ENCODE peak calls at places on chromosomes 4 and X, in seven cellular contexts. One of them, this sample, is unnamed.

GRCh38 chr4:30610361-30610760 is 109.8 kb upstream of the PCDH7 start:
- DNase-seq in left ventricle myocardium inferior: no peak
- DNase-seq in SJCRH30: no peak
- DNase-seq in neural progenitor cell: no peak
- DNase-seq in H9: no peak
- DNase-seq in CD8-positive, alpha-beta T cell: no peak
- DNase-seq in ovary: no peak
- DNase-seq in this sample: peak; percentile 37

GRCh38 chrX:134782796-134783195 is 124.5 kb upstream of the PLAC1 start:
- DNase-seq in left ventricle myocardium inferior: no peak
- DNase-seq in SJCRH30: peak; percentile 56
- DNase-seq in neural progenitor cell: peak; percentile 19
- DNase-seq in H9: no peak
- DNase-seq in CD8-positive, alpha-beta T cell: no peak
- DNase-seq in ovary: no peak
- DNase-seq in this sample: peak; percentile 26

GRCh38 chr4:37666625-37667071 is 19.5 kb downstream of the RELL1 start:
- DNase-seq in left ventricle myocardium inferior: no peak
- DNase-seq in SJCRH30: peak; percentile 35
- DNase-seq in neural progenitor cell: no peak
- DNase-seq in H9: no peak
- DNase-seq in CD8-positive, alpha-beta T cell: no peak
- DNase-seq in ovary: no peak
- DNase-seq in this sample: peak; percentile 84

GRCh38 chr4:186781032-186781917 is 57.6 kb upstream of the FAT1 start:
- DNase-seq in left ventricle myocardium inferior: no peak
- DNase-seq in SJCRH30: peak; percentile 55
- DNase-seq in neural progenitor cell: no peak
- DNase-seq in H9: no peak
- DNase-seq in CD8-positive, alpha-beta T cell: no peak
- DNase-seq in ovary: no peak
- DNase-seq in this sample: peak; percentile 95

GRCh38 chr4:6566582-6567190 is 8.3 kb upstream of the MAN2B2 start:
- DNase-seq in left ventricle myocardium inferior: no peak
- DNase-seq in SJCRH30: no peak
- DNase-seq in neural progenitor cell: no peak
- DNase-seq in H9: no peak
- DNase-seq in CD8-positive, alpha-beta T cell: no peak
- DNase-seq in ovary: no peak
- DNase-seq in this sample: no peak

GRCh38 chr4:8381814-8382581 is 58.5 kb downstream of the ACOX3 start:
- DNase-seq in left ventricle myocardium inferior: peak; percentile 14
- DNase-seq in SJCRH30: no peak
- DNase-seq in neural progenitor cell: no peak
- DNase-seq in H9: no peak
- DNase-seq in CD8-positive, alpha-beta T cell: no peak
- DNase-seq in ovary: peak; percentile 37
- DNase-seq in this sample: no peak

GRCh38 chrX:40174594-40175415 is 77.0 kb upstream of the BCOR start:
- DNase-seq in left ventricle myocardium inferior: no peak
- DNase-seq in SJCRH30: peak; percentile 66
- DNase-seq in neural progenitor cell: peak; percentile 78
- DNase-seq in H9: peak; percentile 75
- DNase-seq in CD8-positive, alpha-beta T cell: no peak
- DNase-seq in ovary: peak; percentile 74
- DNase-seq in this sample: no peak

GRCh38 chr4:3868841-3869572 is 102.8 kb downstream of the ADRA2C start:
- DNase-seq in left ventricle myocardium inferior: no peak
- DNase-seq in SJCRH30: no peak
- DNase-seq in neural progenitor cell: no peak
- DNase-seq in H9: peak; percentile 22
- DNase-seq in CD8-positive, alpha-beta T cell: no peak
- DNase-seq in ovary: peak; percentile 7
- DNase-seq in this sample: no peak

GRCh38 chr4:52377563-52377962 is 281.5 kb downstream of the USP46 start:
- DNase-seq in left ventricle myocardium inferior: no peak
- DNase-seq in SJCRH30: no peak
- DNase-seq in neural progenitor cell: peak; percentile 62
- DNase-seq in H9: peak; percentile 52
- DNase-seq in CD8-positive, alpha-beta T cell: no peak
- DNase-seq in ovary: no peak
- DNase-seq in this sample: no peak

GRCh38 chrX:47218920-47219815 is 687 bp downstream of the CDK16 start:
- DNase-seq in left ventricle myocardium inferior: peak; percentile 38
- DNase-seq in SJCRH30: peak; percentile 45
- DNase-seq in neural progenitor cell: peak; percentile 72
- DNase-seq in H9: peak; percentile 55
- DNase-seq in CD8-positive, alpha-beta T cell: peak; percentile 64
- DNase-seq in ovary: peak; percentile 80
- DNase-seq in this sample: no peak

DNA sequence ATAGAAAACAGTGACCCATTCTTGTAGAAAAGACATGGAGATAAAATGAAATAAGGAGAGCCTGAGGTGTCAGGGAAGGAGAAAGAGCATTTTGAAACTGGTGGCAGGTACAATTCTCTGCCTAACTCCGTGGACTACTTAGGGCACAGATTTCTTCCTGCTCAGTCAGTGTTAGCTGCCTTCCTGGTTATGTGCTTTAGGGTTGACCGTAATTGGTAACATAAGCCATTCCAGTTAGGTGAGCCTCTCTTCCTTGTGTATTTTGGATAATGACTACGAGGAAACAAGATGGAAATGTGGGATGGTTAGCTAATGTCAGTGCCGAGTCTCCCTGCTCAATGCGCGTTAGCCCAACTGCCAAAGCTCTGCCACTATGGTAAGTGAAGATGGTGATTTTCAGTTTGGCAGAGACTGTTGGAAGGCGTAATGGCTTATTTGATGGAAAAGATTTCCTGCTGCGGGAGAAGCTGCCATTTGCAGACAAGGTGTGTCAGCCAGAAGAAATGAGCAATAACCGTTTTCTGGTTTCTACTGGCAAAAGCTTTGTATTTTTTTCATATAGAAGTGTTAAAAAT is 174.1 kb downstream of the CBR4 start:
- DNase-seq in left ventricle myocardium inferior: no peak
- DNase-seq in SJCRH30: no peak
- DNase-seq in neural progenitor cell: no peak
- DNase-seq in H9: no peak
- DNase-seq in CD8-positive, alpha-beta T cell: no peak
- DNase-seq in ovary: no peak
- DNase-seq in this sample: no peak
- H3K4me1 ChIP-seq in left ventricle myocardium inferior: peaks cover 100% of the 10 kb centered on the region
- H3K4me1 ChIP-seq in SJCRH30: peaks cover under 1% of the 10 kb centered on the region
- H3K4me1 ChIP-seq in neural progenitor cell: peaks cover 27% of the 10 kb centered on the region
- H3K4me1 ChIP-seq in H9: peaks cover 3% of the 10 kb centered on the region
- H3K4me1 ChIP-seq in CD8-positive, alpha-beta T cell: peaks cover 11% of the 10 kb centered on the region
- H3K4me1 ChIP-seq in ovary: peaks cover 24% of the 10 kb centered on the region
- H3K4me1 ChIP-seq in this sample: peaks cover 28% of the 10 kb centered on the region

DNA sequence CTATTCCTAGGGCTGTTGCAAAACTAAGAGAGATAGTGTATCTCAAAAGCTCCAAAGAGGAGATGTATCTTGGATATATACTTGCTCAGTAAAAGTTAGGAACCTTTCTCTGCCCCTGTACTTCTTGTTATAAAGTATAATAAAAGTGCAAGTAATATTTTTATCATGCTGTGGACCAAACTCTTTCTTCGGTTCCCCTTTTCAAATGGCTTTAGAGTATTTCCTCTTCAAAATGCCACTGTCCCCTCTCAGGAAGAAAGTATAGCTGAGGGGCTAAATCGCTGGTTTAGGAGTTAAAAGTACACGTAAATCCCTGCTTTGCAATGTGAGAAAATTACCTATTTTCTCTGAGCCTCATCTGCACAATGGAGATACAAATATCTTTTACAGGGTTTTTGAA is 169.1 kb upstream of the FTHL17 start:
- DNase-seq in left ventricle myocardium inferior: no peak
- DNase-seq in SJCRH30: no peak
- DNase-seq in neural progenitor cell: no peak
- DNase-seq in H9: no peak
- DNase-seq in CD8-positive, alpha-beta T cell: no peak
- DNase-seq in ovary: no peak
- DNase-seq in this sample: no peak
- H3K4me1 ChIP-seq in left ventricle myocardium inferior: peaks cover 7% of the 10 kb centered on the region
- H3K4me1 ChIP-seq in SJCRH30: no peaks in the 10 kb centered on the region
- H3K4me1 ChIP-seq in neural progenitor cell: peaks cover 7% of the 10 kb centered on the region
- H3K4me1 ChIP-seq in H9: peaks cover 8% of the 10 kb centered on the region
- H3K4me1 ChIP-seq in CD8-positive, alpha-beta T cell: no peaks in the 10 kb centered on the region
- H3K4me1 ChIP-seq in ovary: no peaks in the 10 kb centered on the region
- H3K4me1 ChIP-seq in this sample: no peaks in the 10 kb centered on the region

DNA sequence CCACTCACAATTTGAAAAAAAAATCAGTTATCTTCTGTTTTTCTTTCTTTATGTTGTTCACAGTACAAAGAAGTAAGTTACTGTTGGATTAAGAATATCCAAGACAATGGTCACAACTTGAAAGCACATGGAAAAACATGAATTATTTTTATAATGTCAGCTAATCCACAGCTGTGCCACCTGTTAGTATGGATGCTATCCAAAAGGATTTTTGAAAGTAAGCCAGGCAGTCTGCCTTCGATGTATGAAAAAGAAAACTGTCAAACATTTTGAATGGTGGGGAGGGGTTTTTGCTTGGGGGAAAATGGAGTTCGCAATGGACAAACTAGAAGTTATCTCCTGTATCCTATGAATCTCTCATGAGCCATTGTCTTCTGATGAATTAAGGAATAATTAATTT is 6.2 kb downstream of the GPM6A start:
- DNase-seq in left ventricle myocardium inferior: no peak
- DNase-seq in SJCRH30: no peak
- DNase-seq in neural progenitor cell: no peak
- DNase-seq in H9: no peak
- DNase-seq in CD8-positive, alpha-beta T cell: no peak
- DNase-seq in ovary: no peak
- DNase-seq in this sample: no peak
- H3K4me1 ChIP-seq in left ventricle myocardium inferior: no peaks in the 10 kb centered on the region
- H3K4me1 ChIP-seq in SJCRH30: no peaks in the 10 kb centered on the region
- H3K4me1 ChIP-seq in neural progenitor cell: no peaks in the 10 kb centered on the region
- H3K4me1 ChIP-seq in H9: no peaks in the 10 kb centered on the region
- H3K4me1 ChIP-seq in CD8-positive, alpha-beta T cell: no peaks in the 10 kb centered on the region
- H3K4me1 ChIP-seq in ovary: no peaks in the 10 kb centered on the region
- H3K4me1 ChIP-seq in this sample: no peaks in the 10 kb centered on the region

GRCh38 chr4:184860018-184860530 is 34.3 kb upstream of the ACSL1 start:
- DNase-seq in left ventricle myocardium inferior: no peak
- DNase-seq in SJCRH30: no peak
- DNase-seq in neural progenitor cell: no peak
- DNase-seq in H9: no peak
- DNase-seq in CD8-positive, alpha-beta T cell: no peak
- DNase-seq in ovary: no peak
- DNase-seq in this sample: no peak
- H3K4me1 ChIP-seq in left ventricle myocardium inferior: no peaks in the 10 kb centered on the region
- H3K4me1 ChIP-seq in SJCRH30: no peaks in the 10 kb centered on the region
- H3K4me1 ChIP-seq in neural progenitor cell: no peaks in the 10 kb centered on the region
- H3K4me1 ChIP-seq in H9: no peaks in the 10 kb centered on the region
- H3K4me1 ChIP-seq in CD8-positive, alpha-beta T cell: no peaks in the 10 kb centered on the region
- H3K4me1 ChIP-seq in ovary: no peaks in the 10 kb centered on the region
- H3K4me1 ChIP-seq in this sample: no peaks in the 10 kb centered on the region

GRCh38 chr4:15385928-15386327 is 41.9 kb upstream of the C1QTNF7 start:
- DNase-seq in left ventricle myocardium inferior: peak; percentile 43
- DNase-seq in SJCRH30: no peak
- DNase-seq in neural progenitor cell: no peak
- DNase-seq in H9: no peak
- DNase-seq in CD8-positive, alpha-beta T cell: no peak
- DNase-seq in ovary: peak; percentile 56
- DNase-seq in this sample: no peak
- H3K4me1 ChIP-seq in left ventricle myocardium inferior: peaks cover 8% of the 10 kb centered on the region
- H3K4me1 ChIP-seq in SJCRH30: peaks cover 16% of the 10 kb centered on the region
- H3K4me1 ChIP-seq in neural progenitor cell: no peaks in the 10 kb centered on the region
- H3K4me1 ChIP-seq in H9: no peaks in the 10 kb centered on the region
- H3K4me1 ChIP-seq in CD8-positive, alpha-beta T cell: no peaks in the 10 kb centered on the region
- H3K4me1 ChIP-seq in ovary: peaks cover 7% of the 10 kb centered on the region
- H3K4me1 ChIP-seq in this sample: no peaks in the 10 kb centered on the region

GRCh38 chr4:141668200-141668599 is 31.8 kb downstream of the IL15 start:
- DNase-seq in left ventricle myocardium inferior: no peak
- DNase-seq in SJCRH30: no peak
- DNase-seq in neural progenitor cell: no peak
- DNase-seq in H9: no peak
- DNase-seq in CD8-positive, alpha-beta T cell: no peak
- DNase-seq in ovary: no peak
- DNase-seq in this sample: no peak
- H3K4me1 ChIP-seq in left ventricle myocardium inferior: no peaks in the 10 kb centered on the region
- H3K4me1 ChIP-seq in SJCRH30: no peaks in the 10 kb centered on the region
- H3K4me1 ChIP-seq in neural progenitor cell: no peaks in the 10 kb centered on the region
- H3K4me1 ChIP-seq in H9: no peaks in the 10 kb centered on the region
- H3K4me1 ChIP-seq in CD8-positive, alpha-beta T cell: no peaks in the 10 kb centered on the region
- H3K4me1 ChIP-seq in ovary: no peaks in the 10 kb centered on the region
- H3K4me1 ChIP-seq in this sample: no peaks in the 10 kb centered on the region

DNA sequence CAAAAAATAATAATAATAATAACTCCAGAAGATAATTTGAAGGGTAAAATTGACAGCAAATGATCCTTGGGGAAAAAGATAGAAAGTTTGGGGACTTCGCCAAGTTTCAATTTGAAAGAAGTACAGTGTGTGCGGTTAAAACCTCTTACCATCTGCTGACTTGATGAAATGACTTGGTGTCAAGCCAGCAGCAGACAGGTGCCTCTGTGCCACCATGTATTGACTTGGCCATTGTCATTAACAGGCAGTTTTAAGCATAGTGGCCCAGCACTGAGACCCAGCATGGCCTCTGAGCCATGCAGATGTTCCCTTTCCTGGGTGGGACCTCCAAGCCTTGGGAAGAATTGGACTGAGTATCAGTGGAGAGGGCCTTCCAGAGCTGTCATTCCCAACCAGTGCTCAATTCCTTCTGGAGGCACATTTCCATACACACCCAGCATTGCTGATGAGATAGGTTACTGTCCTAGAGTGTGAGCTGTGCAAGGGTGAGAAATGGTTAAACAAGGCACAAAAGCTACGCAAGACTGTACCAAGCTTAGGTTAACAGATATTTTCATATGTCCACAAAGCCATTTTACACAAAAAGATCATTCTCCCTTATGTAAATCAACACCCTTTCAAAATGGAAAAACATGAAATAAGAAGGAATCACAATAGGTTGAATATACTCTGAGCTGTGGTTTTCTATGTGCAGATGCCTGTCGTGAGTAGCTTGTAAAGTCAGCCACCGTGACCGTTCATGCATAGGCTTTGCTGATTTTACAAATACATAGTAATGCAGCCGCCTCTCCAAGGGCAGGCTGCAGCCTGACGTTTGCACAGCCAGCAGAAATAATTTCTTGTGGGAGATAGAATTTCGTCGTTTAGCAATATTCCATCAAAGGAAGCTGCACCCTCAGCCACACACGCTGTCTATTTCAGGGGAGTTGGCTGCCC is 59.4 kb upstream of the FBXW7 start:
- DNase-seq in left ventricle myocardium inferior: no peak
- DNase-seq in SJCRH30: peak; percentile 62
- DNase-seq in neural progenitor cell: no peak
- DNase-seq in H9: no peak
- DNase-seq in CD8-positive, alpha-beta T cell: no peak
- DNase-seq in ovary: no peak
- DNase-seq in this sample: no peak
- H3K4me1 ChIP-seq in left ventricle myocardium inferior: peaks cover 17% of the 10 kb centered on the region
- H3K4me1 ChIP-seq in SJCRH30: peaks cover 22% of the 10 kb centered on the region
- H3K4me1 ChIP-seq in neural progenitor cell: peaks cover 14% of the 10 kb centered on the region
- H3K4me1 ChIP-seq in H9: no peaks in the 10 kb centered on the region
- H3K4me1 ChIP-seq in CD8-positive, alpha-beta T cell: no peaks in the 10 kb centered on the region
- H3K4me1 ChIP-seq in ovary: no peaks in the 10 kb centered on the region
- H3K4me1 ChIP-seq in this sample: peaks cover 16% of the 10 kb centered on the region

GRCh38 chrX:12953420-12953819 is 21.5 kb upstream of the TMSB4X start:
- DNase-seq in left ventricle myocardium inferior: no peak
- DNase-seq in SJCRH30: no peak
- DNase-seq in neural progenitor cell: no peak
- DNase-seq in H9: no peak
- DNase-seq in CD8-positive, alpha-beta T cell: peak; percentile 53
- DNase-seq in ovary: no peak
- DNase-seq in this sample: no peak
- H3K4me1 ChIP-seq in left ventricle myocardium inferior: peaks cover 19% of the 10 kb centered on the region
- H3K4me1 ChIP-seq in SJCRH30: peaks cover 38% of the 10 kb centered on the region
- H3K4me1 ChIP-seq in neural progenitor cell: no peaks in the 10 kb centered on the region
- H3K4me1 ChIP-seq in H9: peaks cover 2% of the 10 kb centered on the region
- H3K4me1 ChIP-seq in CD8-positive, alpha-beta T cell: peaks cover 78% of the 10 kb centered on the region
- H3K4me1 ChIP-seq in ovary: peaks cover 3% of the 10 kb centered on the region
- H3K4me1 ChIP-seq in this sample: peaks cover 14% of the 10 kb centered on the region

GRCh38 chr4:168815373-168816345 is 194.4 kb downstream of the CBR4 start:
- DNase-seq in left ventricle myocardium inferior: no peak
- DNase-seq in SJCRH30: peak; percentile 28
- DNase-seq in neural progenitor cell: peak; percentile 68
- DNase-seq in H9: no peak
- DNase-seq in CD8-positive, alpha-beta T cell: no peak
- DNase-seq in ovary: no peak
- DNase-seq in this sample: no peak
- H3K4me1 ChIP-seq in left ventricle myocardium inferior: peaks cover 63% of the 10 kb centered on the region
- H3K4me1 ChIP-seq in SJCRH30: peaks cover 28% of the 10 kb centered on the region
- H3K4me1 ChIP-seq in neural progenitor cell: peaks cover 73% of the 10 kb centered on the region
- H3K4me1 ChIP-seq in H9: peaks cover 2% of the 10 kb centered on the region
- H3K4me1 ChIP-seq in CD8-positive, alpha-beta T cell: no peaks in the 10 kb centered on the region
- H3K4me1 ChIP-seq in ovary: peaks cover 10% of the 10 kb centered on the region
- H3K4me1 ChIP-seq in this sample: peaks cover 37% of the 10 kb centered on the region